ENCODE peak calls at places on chromosomes 1 and 21, in ten cellular contexts. A, S, K, M, R, C, O, L, P and U are unnamed samples.

GRCh38 chr21:17777321-17777720 is 41.8 kb downstream of the C21orf91 start:
- DNase-seq in R (no peak), O (no peak), K (no peak), P (no peak), L (no peak), C (no peak), M (no peak), S (no peak), A (no peak), U (no peak)

GRCh38 chr1:168261390-168261789 is 19.3 kb upstream of the TBX19 start:
- DNase-seq in C (no peak), M (no peak), L (no peak), K (no peak), O (no peak), P (no peak), A (peak), R (no peak), S (no peak), U (peak)

GRCh38 chr1:202909494-202909893 is 17.5 kb downstream of the KLHL12 start:
- DNase-seq in A (no peak), C (no peak), O (no peak), S (no peak), R (no peak), M (no peak), K (no peak), L (no peak), P (no peak), U (no peak)

GRCh38 chr1:38005195-38006007 is at the start of gene FHL3:
- DNase-seq in R (no peak), L (no peak), S (no peak), K (peak), M (peak), P (no peak), O (peak), A (peak), C (no peak), U (no peak)

GRCh38 chr1:169086603-169087455 is 19.7 kb upstream of the ATP1B1 start:
- DNase-seq in P (no peak), R (no peak), S (no peak), C (no peak), M (no peak), L (no peak), K (no peak), O (no peak), A (peak), U (peak)

GRCh38 chr1:91273875-91274274 is 130.8 kb downstream of the HFM1 start:
- DNase-seq in M (no peak), K (no peak), R (no peak), A (peak), O (no peak), P (no peak), S (no peak), C (no peak), L (no peak), U (no peak)

GRCh38 chr1:87478231-87478630 is 149.6 kb downstream of the LMO4 start:
- DNase-seq in R (no peak), A (peak), C (no peak), K (peak), L (no peak), O (no peak), S (no peak), M (no peak), P (no peak), U (no peak)

GRCh38 chr1:169610110-169610509 is 19.8 kb downstream of the SELP start:
- DNase-seq in K (no peak), O (no peak), S (no peak), M (no peak), P (no peak), R (no peak), A (no peak), C (no peak), L (no peak), U (no peak)

GRCh38 chr1:43841511-43841910 is 92.1 kb upstream of the ARTN start:
- DNase-seq in L (no peak), R (no peak), S (no peak), P (no peak), M (no peak), K (no peak), A (no peak), O (no peak), C (no peak), U (no peak)

GRCh38 chr1:181488884-181489283 is 5.6 kb downstream of the CACNA1E start:
- DNase-seq in S (no peak), P (no peak), C (no peak), L (no peak), A (no peak), M (no peak), O (no peak), R (no peak), K (no peak), U (no peak)

GRCh38 chr1:219209578-219209977 is 35.9 kb downstream of the LYPLAL1 start:
- DNase-seq in K (no peak), R (no peak), C (no peak), S (no peak), O (no peak), L (no peak), P (no peak), A (peak), M (no peak), U (peak)

GRCh38 chr21:34553199-34553952 is 41.4 kb upstream of the KCNE1 start:
- DNase-seq in O (no peak), M (no peak), L (no peak), P (no peak), C (no peak), A (peak), R (peak), K (no peak), S (no peak), U (peak)

GRCh38 chr1:228150458-228151169 is 884 bp downstream of the GJC2 start:
- DNase-seq in M (peak), C (peak), A (peak), L (no peak), S (no peak), P (peak), R (no peak), K (peak), O (peak), U (no peak)

GRCh38 chr1:198943484-198943883 is 304.6 kb downstream of the PTPRC start:
- DNase-seq in R (no peak), S (no peak), K (no peak), C (no peak), O (no peak), P (no peak), A (no peak), M (no peak), L (no peak), U (no peak)

GRCh38 chr1:227343727-227344551 is 25.6 kb upstream of the CDC42BPA start:
- DNase-seq in S (no peak), R (peak), O (no peak), M (no peak), A (peak), P (no peak), C (no peak), L (no peak), K (no peak), U (peak)

GRCh38 chr1:220271706-220272046 is 577 bp downstream of the RAB3GAP2 start:
- DNase-seq in K (peak), L (no peak), P (peak), C (peak), A (peak), R (no peak), M (no peak), O (no peak), S (no peak), U (peak)

GRCh38 chr1:160489513-160490261 is 33.4 kb downstream of the SLAMF6 start:
- DNase-seq in L (no peak), P (no peak), M (no peak), S (no peak), R (no peak), A (no peak), C (no peak), K (no peak), O (no peak), U (no peak)

GRCh38 chr1:83033682-83034081 is 965.2 kb downstream of the TTLL7 start:
- DNase-seq in O (no peak), C (no peak), K (no peak), L (no peak), A (peak), P (no peak), M (no peak), S (no peak), R (peak), U (peak)

GRCh38 chr1:204445860-204446412 is 34.3 kb upstream of the PPP1R15B start:
- DNase-seq in P (peak), L (no peak), K (no peak), C (peak), R (no peak), M (peak), S (peak), O (no peak), A (peak), U (peak)

GRCh38 chr1:205668951-205669340 is 11.4 kb downstream of the SLC45A3 start:
- DNase-seq in K (no peak), A (no peak), S (peak), O (no peak), M (no peak), R (no peak), L (peak), C (no peak), P (peak), U (no peak)

GRCh38 chr1:156371553-156372264 is 2.7 kb downstream of the RHBG start:
- DNase-seq in S (no peak), R (no peak), O (no peak), A (peak), K (peak), C (peak), P (no peak), M (no peak), L (no peak), U (peak)

GRCh38 chr1:171217658-171218443 is 30.4 kb upstream of the FMO1 start:
- DNase-seq in L (no peak), K (no peak), A (no peak), S (no peak), O (no peak), P (no peak), C (no peak), R (no peak), M (no peak), U (no peak)

GRCh38 chr1:86782482-86782881 is 78.1 kb downstream of the SH3GLB1 start:
- DNase-seq in M (no peak), L (no peak), P (no peak), R (no peak), C (no peak), O (no peak), A (no peak), S (no peak), K (no peak), U (no peak)

GRCh38 chr1:153790282-153790995 is 15.2 kb downstream of the SLC27A3 start:
- DNase-seq in O (no peak), P (peak), C (peak), A (peak), K (peak), M (no peak), R (peak), L (no peak), S (no peak), U (peak)

GRCh38 chr21:14752006-14752909 is 206.1 kb upstream of the SAMSN1 start:
- DNase-seq in A (no peak), L (no peak), K (no peak), O (no peak), P (no peak), M (no peak), C (no peak), S (no peak), R (no peak), U (no peak)

GRCh38 chr1:212618466-212619210 is 10.1 kb downstream of the ATF3 start:
- DNase-seq in S (no peak), L (no peak), O (no peak), A (no peak), R (no peak), P (no peak), M (no peak), C (peak), K (no peak), U (no peak)

GRCh38 chr1:163275222-163275621 is 46.5 kb upstream of the NUF2 start:
- DNase-seq in A (peak), K (no peak), S (no peak), P (no peak), O (no peak), R (no peak), M (no peak), C (no peak), L (no peak), U (no peak)

GRCh38 chr1:2466834-2467554 is 9.1 kb upstream of the PLCH2 start:
- DNase-seq in P (peak), L (no peak), R (no peak), M (no peak), A (no peak), S (no peak), K (no peak), C (no peak), O (no peak), U (no peak)

GRCh38 chr1:177937931-177938330 is 31.9 kb downstream of the SEC16B start:
- DNase-seq in O (no peak), A (peak), L (no peak), R (peak), S (no peak), K (no peak), M (no peak), C (no peak), P (no peak), U (peak)

GRCh38 chr1:86914635-86914997 is at the start of gene HS2ST1:
- DNase-seq in K (no peak), S (no peak), R (no peak), O (peak), L (no peak), M (no peak), A (no peak), P (no peak), C (no peak), U (no peak)

GRCh38 chr1:153775432-153776311 is 465 bp downstream of the SLC27A3 start:
- DNase-seq in O (peak), K (peak), S (peak), R (peak), M (peak), L (no peak), P (peak), A (peak), C (peak), U (peak)

GRCh38 chr1:42933060-42933586 is 25.5 kb downstream of the SLC2A1 start:
- DNase-seq in C (peak), K (peak), A (no peak), M (no peak), S (no peak), R (no peak), O (no peak), P (peak), L (no peak), U (no peak)

GRCh38 chr1:209222826-209223225 is 360.7 kb upstream of the CAMK1G start:
- DNase-seq in K (no peak), M (no peak), C (no peak), R (no peak), L (no peak), P (no peak), S (no peak), O (no peak), A (no peak), U (no peak)

GRCh38 chr1:199038188-199038587 is 399.3 kb downstream of the PTPRC start:
- DNase-seq in C (no peak), M (no peak), K (no peak), P (no peak), A (no peak), L (no peak), R (no peak), S (no peak), O (no peak), U (no peak)

GRCh38 chr21:35984654-35985366 is 75.5 kb downstream of the SETD4 start:
- DNase-seq in M (no peak), O (no peak), K (no peak), A (no peak), S (no peak), L (no peak), C (no peak), P (no peak), R (no peak), U (no peak)

DNA sequence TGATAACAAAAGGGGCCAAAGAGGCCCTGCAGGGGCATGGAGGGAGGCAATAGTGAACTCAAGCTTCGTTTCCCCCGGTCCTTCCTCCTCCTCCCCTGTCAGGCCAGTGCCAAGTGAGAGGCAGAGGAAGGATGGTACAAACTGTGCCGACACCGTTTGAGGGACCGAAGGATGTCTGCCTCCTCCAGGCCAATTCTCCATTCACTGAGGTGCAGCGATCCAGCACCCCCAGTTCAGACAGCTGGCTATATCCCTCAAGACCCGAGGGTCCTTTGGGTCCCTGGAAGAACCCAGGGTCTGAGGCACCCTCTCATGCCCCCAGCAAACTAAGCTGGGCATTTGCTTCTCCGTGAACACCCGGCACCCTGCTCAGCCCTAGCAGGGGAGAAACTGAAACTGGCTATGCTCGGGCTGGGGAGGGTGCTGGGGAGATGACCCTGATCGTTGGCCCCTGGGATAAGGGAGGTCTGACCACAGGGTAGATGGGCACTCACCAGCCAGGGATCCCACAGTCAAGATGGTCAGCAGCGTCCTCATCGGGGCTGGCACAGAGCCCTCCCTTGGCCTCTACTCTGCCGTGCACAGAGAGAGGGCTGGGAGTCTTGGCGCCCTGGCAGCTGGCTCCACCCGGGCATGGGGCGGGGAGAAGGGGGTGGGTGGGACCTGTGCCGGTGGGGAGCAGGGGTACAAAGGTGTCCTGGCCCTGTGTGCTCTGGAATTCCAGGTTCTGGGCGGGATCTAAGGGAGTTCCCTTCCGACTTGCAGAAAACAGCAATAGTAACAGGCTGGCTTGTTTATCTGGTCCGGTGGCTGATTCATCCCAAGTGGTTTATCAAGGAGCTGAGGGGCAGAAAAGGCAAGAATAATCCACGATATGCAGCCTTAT is at the start of gene IL22RA1:
- DNase-seq in M (no peak), A (no peak), O (no peak), K (no peak), C (no peak), S (peak), R (peak), L (no peak), P (peak), U (peak)
- H3K4me3 ChIP-seq in M (no peak), A (no peak), O (peak), K (peak), C (no peak), S (peak), R (peak), L (no peak), P (peak), U (no peak)

GRCh38 chr1:27522860-27523665 is 33.1 kb upstream of the WASF2 start:
- DNase-seq in O (no peak), P (no peak), A (peak), M (peak), S (no peak), R (no peak), L (no peak), K (peak), C (no peak), U (no peak)
- H3K4me3 ChIP-seq in O (no peak), P (no peak), A (no peak), M (peak), S (no peak), R (no peak), L (no peak), K (no peak), C (no peak), U (no peak)

GRCh38 chr1:54407957-54408700 is 1.9 kb upstream of the SSBP3 start:
- DNase-seq in O (no peak), K (peak), M (no peak), C (peak), R (peak), S (peak), P (no peak), L (no peak), A (peak), U (peak)
- H3K4me3 ChIP-seq in O (no peak), K (no peak), M (peak), C (no peak), R (no peak), S (no peak), P (no peak), L (no peak), A (no peak), U (peak)

GRCh38 chr1:150320667-150320978 is 710 bp upstream of the PRPF3 start:
- DNase-seq in S (no peak), A (no peak), O (no peak), P (no peak), L (no peak), K (no peak), R (no peak), M (no peak), C (no peak), U (no peak)
- H3K4me3 ChIP-seq in S (peak), A (peak), O (peak), P (peak), L (peak), K (peak), R (peak), M (peak), C (no peak), U (peak)

GRCh38 chr1:61081637-61082335 is 575 bp upstream of the NFIA start:
- DNase-seq in L (no peak), S (peak), A (peak), C (peak), M (peak), P (peak), R (no peak), K (peak), O (peak), U (no peak)
- H3K4me3 ChIP-seq in L (peak), S (peak), A (peak), C (peak), M (peak), P (peak), R (peak), K (peak), O (peak), U (peak)

DNA sequence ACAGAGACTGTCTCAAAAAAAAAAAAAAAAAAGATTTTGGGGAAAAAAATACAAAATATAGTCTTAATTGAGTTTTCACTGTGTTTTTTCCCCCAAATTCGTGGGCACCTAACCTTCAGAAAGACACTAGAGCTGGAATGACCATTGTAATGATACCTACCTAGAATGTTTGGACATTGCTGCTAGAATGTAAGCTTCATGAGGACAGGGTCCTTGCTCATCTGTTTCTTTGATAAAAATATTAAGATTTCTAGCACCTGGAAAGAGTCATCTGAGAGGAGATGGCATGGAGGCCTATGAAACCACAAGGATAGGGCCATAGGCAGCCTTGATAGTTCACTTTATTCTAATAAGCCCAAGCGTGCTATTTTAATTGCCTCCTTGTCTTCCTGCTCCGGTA is 6.5 kb downstream of the LRRC8D start:
- DNase-seq in C (no peak), S (no peak), M (no peak), P (no peak), L (no peak), A (no peak), R (no peak), O (no peak), K (no peak), U (no peak)
- H3K4me3 ChIP-seq in C (no peak), S (no peak), M (no peak), P (no peak), L (no peak), A (no peak), R (no peak), O (no peak), K (no peak), U (no peak)

GRCh38 chr1:52579415-52579814 is 22.8 kb upstream of the GPX7 start:
- DNase-seq in K (no peak), P (no peak), M (no peak), C (no peak), S (no peak), A (no peak), L (no peak), O (no peak), R (no peak), U (no peak)
- H3K4me3 ChIP-seq in K (no peak), P (no peak), M (no peak), C (no peak), S (no peak), A (no peak), L (no peak), O (no peak), R (no peak), U (no peak)

DNA sequence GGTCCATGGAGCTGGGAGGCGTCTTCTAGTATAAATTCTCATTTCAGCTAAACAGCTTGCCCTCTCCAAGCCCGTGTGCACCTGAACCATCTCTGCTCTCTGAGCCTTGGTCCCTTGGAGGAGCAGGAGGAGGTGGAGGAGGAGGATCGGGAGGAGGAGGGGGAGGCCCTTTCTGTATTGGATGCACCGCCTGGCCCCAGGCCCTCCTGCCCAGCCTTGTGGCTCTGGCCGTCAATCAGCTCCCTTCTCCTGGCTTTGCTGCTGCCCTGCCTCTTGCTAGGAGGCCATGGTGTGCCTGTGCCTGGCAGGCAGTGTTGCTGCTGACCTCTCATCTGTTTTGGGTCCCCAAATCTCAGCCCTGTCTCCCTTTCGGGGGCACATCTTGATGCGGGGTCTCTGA is 9.0 kb downstream of the COL18A1 start:
- DNase-seq in O (peak), L (no peak), C (no peak), K (peak), R (no peak), M (no peak), P (no peak), A (no peak), S (no peak), U (no peak)
- H3K4me3 ChIP-seq in O (no peak), L (no peak), C (no peak), K (no peak), R (no peak), M (no peak), P (no peak), A (no peak), S (no peak), U (no peak)

DNA sequence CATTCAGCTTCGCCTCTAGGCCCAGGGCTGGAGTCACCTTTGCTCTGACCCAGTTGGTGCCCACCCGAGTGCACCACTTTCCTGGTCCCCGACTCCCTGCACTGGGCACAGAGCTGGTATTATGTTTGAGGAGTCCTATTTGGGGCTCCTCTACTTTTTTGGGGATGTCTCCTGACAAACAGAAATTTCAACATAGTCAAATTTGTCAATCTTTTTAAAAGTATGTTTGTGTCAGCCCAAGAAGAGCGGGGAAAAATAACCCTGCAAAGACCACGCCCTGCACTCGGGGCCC is 11.6 kb downstream of the FAM229A start:
- DNase-seq in O (no peak), M (no peak), K (no peak), R (no peak), A (no peak), P (no peak), L (no peak), C (no peak), S (no peak), U (no peak)
- H3K4me3 ChIP-seq in O (peak), M (no peak), K (no peak), R (peak), A (peak), P (peak), L (peak), C (no peak), S (peak), U (peak)